ENCODE peak calls at places on chromosomes 12 and 14, in four cellular contexts. M, X, B and G are unnamed samples.

GRCh38 chr14:23571701-23572523 is 4.3 kb upstream of the AP1G2 start:
- ATAC-seq in X (no peak), B (no peak), M (no peak), G (no peak)

GRCh38 chr14:77151245-77151644 is 9.7 kb upstream of the ZDHHC22 start:
- ATAC-seq in M (no peak), X (no peak), B (no peak), G (no peak)

GRCh38 chr14:28751467-28752058 is 15.0 kb upstream of the FOXG1 start:
- ATAC-seq in X (peak; percentile 98), B (no peak), M (no peak), G (no peak)

GRCh38 chr12:100842156-100842555 is 47.6 kb downstream of the ANO4 start:
- ATAC-seq in B (no peak), X (no peak), M (no peak), G (no peak)

GRCh38 chr12:47808574-47809380 is 10.9 kb downstream of the HDAC7 start:
- ATAC-seq in M (no peak), B (no peak), X (peak; percentile 7), G (no peak)

GRCh38 chr12:119980247-119980646 is 8.8 kb upstream of the BICDL1 start:
- ATAC-seq in X (no peak), M (no peak), B (no peak), G (no peak)

GRCh38 chr12:50606675-50607379 is 102.0 kb downstream of the DIP2B start:
- ATAC-seq in M (no peak), X (no peak), B (no peak), G (no peak)

GRCh38 chr14:49553106-49553505 is 33.1 kb downstream of the RPS29 start:
- ATAC-seq in M (no peak), X (no peak), B (no peak), G (no peak)

GRCh38 chr14:104739546-104740516 is 13.1 kb upstream of the SIVA1 start:
- ATAC-seq in X (no peak), M (no peak), B (no peak), G (no peak)

GRCh38 chr14:104792101-104792884 is 3.3 kb downstream of the AKT1 start:
- ATAC-seq in B (no peak), M (no peak), X (peak; percentile 76), G (no peak)

GRCh38 chr12:92466391-92467305 is 236.1 kb upstream of the PLEKHG7 start:
- ATAC-seq in B (peak; percentile 77), X (peak; percentile 63), M (no peak), G (peak; percentile 31)

GRCh38 chr12:52603314-52603713 is 2.1 kb upstream of the KRT72 start:
- ATAC-seq in X (no peak), B (no peak), M (no peak), G (no peak)

GRCh38 chr14:81247271-81247766 is 26.6 kb upstream of the GTF2A1 start:
- ATAC-seq in B (peak; percentile 25), M (no peak), X (no peak), G (no peak)

GRCh38 chr12:72271741-72272661 is at the start of gene TRHDE:
- ATAC-seq in B (no peak), X (peak; percentile 75), M (peak; percentile 33), G (peak; percentile 55)

GRCh38 chr12:108879615-108880254 is at the start of gene DAO:
- ATAC-seq in B (no peak), X (no peak), M (no peak), G (no peak)

GRCh38 chr12:53996188-53996885 is 3.6 kb upstream of the HOXC9 start:
- ATAC-seq in X (no peak), M (no peak), B (peak; percentile 7), G (no peak)

GRCh38 chr12:112325648-112326207 is 56.5 kb downstream of the HECTD4 start:
- ATAC-seq in X (no peak), M (no peak), B (no peak), G (no peak)

GRCh38 chr12:29131539-29131938 is 17.5 kb upstream of the FAR2 start:
- ATAC-seq in B (no peak), X (no peak), M (no peak), G (no peak)

GRCh38 chr12:48038085-48038484 is 33.8 kb upstream of the COL2A1 start:
- ATAC-seq in M (no peak), B (no peak), X (peak; percentile 12), G (no peak)

GRCh38 chr12:32198555-32198954 is 91.9 kb downstream of the BICD1 start:
- ATAC-seq in B (no peak), M (no peak), X (no peak), G (no peak)

GRCh38 chr12:111276189-111276588 is 92.7 kb downstream of the PHETA1 start:
- ATAC-seq in M (no peak), X (no peak), B (no peak), G (no peak)

GRCh38 chr12:724194-724855 is 28.1 kb upstream of the WNK1 start:
- ATAC-seq in M (no peak), X (peak; percentile 76), B (no peak), G (no peak)

GRCh38 chr12:71865166-71865713 is 25.7 kb downstream of the TBC1D15 start:
- ATAC-seq in B (peak; percentile 36), M (no peak), X (peak; percentile 25), G (no peak)

GRCh38 chr14:95180966-95181733 is 23.8 kb upstream of the DICER1 start:
- ATAC-seq in M (no peak), B (no peak), X (no peak), G (no peak)

GRCh38 chr14:50342211-50343080 is 30.3 kb downstream of the DMAC2L start:
- ATAC-seq in M (no peak), X (peak; percentile 82), B (peak; percentile 70), G (peak; percentile 70)

GRCh38 chr12:11793896-11794295 is 144.4 kb downstream of the ETV6 start:
- ATAC-seq in M (peak; percentile 59), X (no peak), B (no peak), G (peak; percentile 61)

GRCh38 chr14:93857081-93857480 is 68.8 kb upstream of the PRIMA1 start:
- ATAC-seq in B (no peak), M (no peak), X (no peak), G (no peak)

GRCh38 chr14:67420102-67420739 is 8.3 kb upstream of the PLEK2 start:
- ATAC-seq in X (peak; percentile 32), M (no peak), B (no peak), G (peak; percentile 17)

GRCh38 chr14:50338547-50338946 is 26.4 kb downstream of the DMAC2L start:
- ATAC-seq in M (no peak), B (no peak), X (no peak), G (no peak)

GRCh38 chr12:104653730-104654328 is 197.1 kb downstream of the CHST11 start:
- ATAC-seq in M (no peak), X (no peak), B (no peak), G (no peak)

GRCh38 chr14:34009956-34010355 is 59.1 kb upstream of the EGLN3 start:
- ATAC-seq in M (no peak), B (no peak), X (no peak), G (no peak)

GRCh38 chr14:34012978-34013713 is 62.3 kb upstream of the EGLN3 start:
- ATAC-seq in X (peak; percentile 24), M (no peak), B (peak; percentile 24), G (no peak)

GRCh38 chr14:34013714-34014055 is 62.8 kb upstream of the EGLN3 start:
- ATAC-seq in M (no peak), B (no peak), X (no peak), G (no peak)

GRCh38 chr14:34014936-34015335 is 64.1 kb upstream of the EGLN3 start:
- ATAC-seq in B (no peak), M (no peak), X (no peak), G (no peak)

DNA sequence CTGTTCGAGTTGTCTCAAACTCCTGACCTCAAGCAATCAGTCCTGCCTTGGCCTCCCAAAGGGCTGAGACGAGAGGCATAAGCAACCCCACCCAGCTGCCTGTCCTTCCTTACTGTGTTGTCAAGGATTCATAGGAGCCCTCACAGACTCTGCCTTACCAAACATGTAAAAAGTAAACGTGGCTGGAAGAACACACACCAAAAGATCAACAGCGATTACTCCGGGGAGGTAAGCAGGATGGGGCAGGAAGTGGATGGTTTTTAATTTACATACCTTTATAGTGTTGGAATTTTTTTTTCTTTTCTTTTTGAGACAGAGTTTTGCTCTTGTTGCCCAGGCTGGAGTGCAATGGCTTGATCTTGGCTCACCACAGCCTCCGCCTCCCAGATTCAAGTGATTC is 61.5 kb upstream of the EGLN3 start:
- ATAC-seq in X (no peak), M (no peak), B (no peak), G (no peak)
- H3K4me1 ChIP-seq in X (peaks cover 7% of the 10 kb centered on the region), M (no peaks in the 10 kb centered on the region), B (no peaks in the 10 kb centered on the region), G (no peaks in the 10 kb centered on the region)

GRCh38 chr12:19234171-19234704 is 104.7 kb downstream of the PLEKHA5 start:
- ATAC-seq in M (no peak), X (peak; percentile 34), B (no peak), G (no peak)
- H3K4me1 ChIP-seq in M (peaks cover 67% of the 10 kb centered on the region), X (peaks cover 20% of the 10 kb centered on the region), B (peaks cover 5% of the 10 kb centered on the region), G (peaks cover 67% of the 10 kb centered on the region)

GRCh38 chr14:102187583-102188001 is 47.9 kb downstream of the WDR20 start:
- ATAC-seq in B (peak; percentile 22), M (no peak), X (peak; percentile 72), G (peak; percentile 34)

GRCh38 chr14:102183922-102184677 is 44.4 kb downstream of the WDR20 start:
- ATAC-seq in M (no peak), X (no peak), B (no peak), G (no peak)

GRCh38 chr14:102184678-102185040 is 45.0 kb downstream of the WDR20 start:
- ATAC-seq in X (no peak), M (no peak), B (no peak), G (no peak)

GRCh38 chr14:102187044-102187443 is 47.3 kb downstream of the WDR20 start:
- ATAC-seq in X (peak; percentile 85), B (peak; percentile 64), M (peak; percentile 77), G (peak; percentile 89)

GRCh38 chr14:102185360-102185759 is 45.7 kb downstream of the WDR20 start:
- ATAC-seq in X (no peak), M (no peak), B (no peak), G (no peak)
- H3K4me1 ChIP-seq in X (peaks cover 47% of the 10 kb centered on the region), M (peaks cover 35% of the 10 kb centered on the region), B (peaks cover 67% of the 10 kb centered on the region), G (peaks cover 70% of the 10 kb centered on the region)

GRCh38 chr14:64706119-64706465 is 1.9 kb downstream of the PLEKHG3 start:
- ATAC-seq in B (no peak), M (no peak), X (no peak), G (no peak)
- H3K4me1 ChIP-seq in B (peaks cover 11% of the 10 kb centered on the region), M (peaks cover 68% of the 10 kb centered on the region), X (peaks cover 82% of the 10 kb centered on the region), G (no peaks in the 10 kb centered on the region)

DNA sequence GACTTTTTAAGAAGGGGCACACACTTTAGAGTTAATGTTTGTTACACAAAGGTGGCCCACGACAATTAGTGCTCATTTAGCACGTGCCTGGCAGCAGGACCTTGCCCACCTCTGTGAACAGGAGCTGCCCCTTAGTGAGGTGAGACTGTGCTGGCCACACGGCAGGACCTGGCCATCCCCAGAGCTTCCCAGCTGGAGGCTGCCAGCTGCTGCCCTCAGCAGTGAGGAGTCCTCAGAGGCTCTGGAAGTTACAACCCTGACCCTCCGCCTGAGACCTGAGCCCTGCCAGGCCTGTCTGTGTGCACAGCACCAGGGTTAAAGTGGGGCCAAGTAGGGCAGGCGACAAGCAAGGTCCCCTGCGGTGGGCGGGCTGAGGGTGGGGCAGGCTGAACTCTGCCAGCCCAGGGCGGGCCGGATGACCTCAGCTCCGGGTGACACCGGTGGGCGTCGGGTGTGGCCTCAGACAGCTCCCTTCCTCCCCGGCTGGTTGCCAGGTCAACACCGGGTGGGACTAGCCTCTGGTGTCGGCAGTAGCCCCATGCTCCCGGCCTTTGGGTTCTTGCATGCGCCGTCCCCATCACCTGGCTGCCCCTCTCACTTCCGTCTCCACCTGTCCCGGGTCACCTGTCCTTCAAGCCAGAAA is 9.2 kb upstream of the LBHD2 start:
- ATAC-seq in B (peak; percentile 16), M (no peak), X (peak; percentile 38), G (peak; percentile 47)
- H3K4me1 ChIP-seq in B (peaks cover 8% of the 10 kb centered on the region), M (peaks cover 7% of the 10 kb centered on the region), X (peaks cover 30% of the 10 kb centered on the region), G (no peaks in the 10 kb centered on the region)